ENCODE peak calls at places on chromosomes 1 and 21, in four cellular contexts. B is EL; O is CD8-positive, alpha-beta T cell; R is progenitor cell of endocrine pancreas. X is an unnamed sample.

GRCh38 chr1:202568466-202569196 is 141.6 kb downstream of the SYT2 start:
- DNase-seq in R (no peak), O (no peak), B (no peak), X (no peak)

GRCh38 chr1:247548092-247548491 is 842 bp upstream of the GCSAML start:
- DNase-seq in O (no peak), R (no peak), B (no peak), X (no peak)

GRCh38 chr1:165375623-165376022 is 19.1 kb upstream of the LMX1A start:
- DNase-seq in O (no peak), B (no peak), R (no peak), X (no peak)

GRCh38 chr21:15415541-15416261 is 314.1 kb upstream of the USP25 start:
- DNase-seq in R (no peak), B (no peak), O (no peak), X (no peak)

GRCh38 chr1:46517932-46518498 is 28.4 kb downstream of the DMBX1 start:
- DNase-seq in R (no peak), O (no peak), B (no peak), X (no peak)

GRCh38 chr1:102852583-102852982 is 255.7 kb downstream of the COL11A1 start:
- DNase-seq in R (no peak), B (peak), O (no peak), X (no peak)

GRCh38 chr1:51690285-51690961 is 73.5 kb downstream of the OSBPL9 start:
- DNase-seq in O (no peak), B (peak), R (no peak), X (peak)

GRCh38 chr1:243499248-243499647 is 243.4 kb downstream of the SDCCAG8 start:
- DNase-seq in R (no peak), B (no peak), O (no peak), X (no peak)

GRCh38 chr1:110874303-110875215 is 1.6 kb downstream of the CD53 start:
- DNase-seq in O (no peak), B (no peak), R (no peak), X (no peak)

GRCh38 chr1:90725341-90725960 is 8.3 kb upstream of the BARHL2 start:
- DNase-seq in B (no peak), R (no peak), O (no peak), X (peak)

GRCh38 chr21:36696390-36696639 is 2.6 kb upstream of the SIM2 start:
- DNase-seq in B (no peak), R (no peak), O (no peak), X (no peak)

GRCh38 chr1:98761238-98761637 is 99.7 kb downstream of the SNX7 start:
- DNase-seq in B (no peak), O (no peak), R (no peak), X (no peak)

GRCh38 chr1:46181343-46182260 is 5.3 kb upstream of the P3R3URF start:
- DNase-seq in B (peak), R (no peak), O (no peak), X (no peak)